ENCODE peak calls at places on chromosomes 12 and 14, in four cellular contexts. One of them, this sample, is unnamed.

GRCh38 chr12:90163975-90164374 is 455.3 kb upstream of the ATP2B1 start:
- DNase-seq in K562: no peak
- DNase-seq in HepG2: no peak
- DNase-seq in WTC11: peak; percentile 23
- DNase-seq in this sample: no peak

GRCh38 chr14:63952053-63952932 is 99.5 kb downstream of the SYNE2 start:
- DNase-seq in K562: no peak
- DNase-seq in WTC11: no peak
- DNase-seq in HepG2: no peak
- DNase-seq in this sample: no peak

GRCh38 chr12:64893961-64894360 is 69.5 kb downstream of the TBC1D30 start:
- DNase-seq in K562: no peak
- DNase-seq in HepG2: no peak
- DNase-seq in WTC11: no peak
- DNase-seq in this sample: no peak

GRCh38 chr14:54562334-54562733 is 4.6 kb upstream of the SAMD4A start:
- DNase-seq in WTC11: no peak
- DNase-seq in HepG2: no peak
- DNase-seq in K562: peak; percentile 8
- DNase-seq in this sample: no peak

GRCh38 chr14:105858676-105859025 is 332.3 kb downstream of the TMEM121 start:
- DNase-seq in K562: no peak
- DNase-seq in HepG2: no peak
- DNase-seq in WTC11: no peak
- DNase-seq in this sample: no peak

GRCh38 chr12:78683626-78684025 is 180.9 kb upstream of the SYT1 start:
- DNase-seq in K562: no peak
- DNase-seq in HepG2: no peak
- DNase-seq in WTC11: no peak
- DNase-seq in this sample: no peak

GRCh38 chr14:31203414-31203742 is 4.2 kb downstream of the HECTD1 start:
- DNase-seq in K562: no peak
- DNase-seq in HepG2: no peak
- DNase-seq in WTC11: no peak
- DNase-seq in this sample: no peak

GRCh38 chr14:90647469-90647868 is 168.8 kb downstream of the TTC7B start:
- DNase-seq in K562: no peak
- DNase-seq in WTC11: no peak
- DNase-seq in HepG2: no peak
- DNase-seq in this sample: no peak

GRCh38 chr12:55829967-55830600 is 697 bp upstream of the DNAJC14 start:
- DNase-seq in K562: peak; percentile 53
- DNase-seq in HepG2: no peak
- DNase-seq in WTC11: peak; percentile 47
- DNase-seq in this sample: no peak

GRCh38 chr12:93514853-93515252 is 47.5 kb downstream of the MRPL42 start:
- DNase-seq in K562: no peak
- DNase-seq in HepG2: no peak
- DNase-seq in WTC11: no peak
- DNase-seq in this sample: no peak

GRCh38 chr14:87430810-87431209 is 562.2 kb downstream of the GALC start:
- DNase-seq in HepG2: peak; percentile 21
- DNase-seq in K562: no peak
- DNase-seq in WTC11: no peak
- DNase-seq in this sample: no peak

GRCh38 chr12:7542046-7542445 is 38.5 kb upstream of the CD163 start:
- DNase-seq in WTC11: no peak
- DNase-seq in HepG2: no peak
- DNase-seq in K562: no peak
- DNase-seq in this sample: no peak

GRCh38 chr12:76777765-76778216 is 13.9 kb downstream of the ZDHHC17 start:
- DNase-seq in WTC11: no peak
- DNase-seq in K562: peak; percentile 61
- DNase-seq in HepG2: no peak
- DNase-seq in this sample: peak; percentile 53

GRCh38 chr14:34252227-34252626 is 209.8 kb downstream of the SPTSSA start:
- DNase-seq in HepG2: no peak
- DNase-seq in K562: no peak
- DNase-seq in WTC11: no peak
- DNase-seq in this sample: no peak

GRCh38 chr14:105069887-105070759 is 4.9 kb upstream of the GPR132 start:
- DNase-seq in K562: peak; percentile 41
- DNase-seq in WTC11: no peak
- DNase-seq in HepG2: no peak
- DNase-seq in this sample: peak; percentile 98

GRCh38 chr12:94304012-94304411 is 155.6 kb downstream of the PLXNC1 start:
- DNase-seq in K562: no peak
- DNase-seq in HepG2: no peak
- DNase-seq in WTC11: no peak
- DNase-seq in this sample: no peak

GRCh38 chr12:12636641-12637040 is 25.0 kb downstream of the CREBL2 start:
- DNase-seq in WTC11: no peak
- DNase-seq in K562: no peak
- DNase-seq in HepG2: no peak
- DNase-seq in this sample: no peak

GRCh38 chr12:8948711-8949524 is 527 bp downstream of the M6PR start:
- DNase-seq in WTC11: no peak
- DNase-seq in HepG2: peak; percentile 7
- DNase-seq in K562: peak; percentile 50
- DNase-seq in this sample: no peak

GRCh38 chr12:91781114-91781513 is 364.5 kb downstream of the BTG1 start:
- DNase-seq in WTC11: no peak
- DNase-seq in HepG2: no peak
- DNase-seq in K562: no peak
- DNase-seq in this sample: no peak

GRCh38 chr14:93379841-93380240 is 32.9 kb downstream of the COX8C start:
- DNase-seq in K562: no peak
- DNase-seq in HepG2: no peak
- DNase-seq in WTC11: no peak
- DNase-seq in this sample: no peak

GRCh38 chr14:94050231-94050880 is 24.2 kb downstream of the OTUB2 start:
- DNase-seq in HepG2: no peak
- DNase-seq in WTC11: no peak
- DNase-seq in K562: no peak
- DNase-seq in this sample: no peak

GRCh38 chr14:31568151-31568550 is 6.9 kb downstream of the NUBPL start:
- DNase-seq in K562: no peak
- DNase-seq in HepG2: no peak
- DNase-seq in WTC11: no peak
- DNase-seq in this sample: no peak

GRCh38 chr14:33836203-33836894 is 114.5 kb downstream of the EGLN3 start:
- DNase-seq in WTC11: no peak
- DNase-seq in K562: peak; percentile 77
- DNase-seq in HepG2: no peak
- DNase-seq in this sample: no peak

GRCh38 chr14:102603293-102603907 is 11.0 kb downstream of the RCOR1 start:
- DNase-seq in WTC11: no peak
- DNase-seq in K562: no peak
- DNase-seq in HepG2: no peak
- DNase-seq in this sample: no peak

GRCh38 chr12:132127041-132127440 is 17.1 kb downstream of the DDX51 start:
- DNase-seq in K562: no peak
- DNase-seq in HepG2: no peak
- DNase-seq in WTC11: no peak
- DNase-seq in this sample: no peak

GRCh38 chr12:32010631-32011030 is 51.4 kb downstream of the RESF1 start:
- DNase-seq in WTC11: no peak
- DNase-seq in HepG2: no peak
- DNase-seq in K562: no peak
- DNase-seq in this sample: no peak

GRCh38 chr14:28707814-28708213 is 58.8 kb upstream of the FOXG1 start:
- DNase-seq in HepG2: no peak
- DNase-seq in K562: no peak
- DNase-seq in WTC11: no peak
- DNase-seq in this sample: no peak

GRCh38 chr14:104933721-104934379 is 9.2 kb downstream of the PLD4 start:
- DNase-seq in K562: no peak
- DNase-seq in HepG2: no peak
- DNase-seq in WTC11: peak; percentile 24
- DNase-seq in this sample: no peak

GRCh38 chr12:13178568-13179158 is 17.9 kb upstream of the EMP1 start:
- DNase-seq in K562: no peak
- DNase-seq in HepG2: no peak
- DNase-seq in WTC11: no peak
- DNase-seq in this sample: no peak

GRCh38 chr12:74108729-74109128 is 428.9 kb upstream of the ATXN7L3B start:
- DNase-seq in WTC11: no peak
- DNase-seq in K562: no peak
- DNase-seq in HepG2: no peak
- DNase-seq in this sample: no peak
- TF ChIP-seq ETV6 in WTC11: no peak
- TF ChIP-seq ETV6 in K562: no peak
- TF ChIP-seq ETV6 in HepG2: no peak
- TF ChIP-seq ETV6 in this sample: no peak

DNA sequence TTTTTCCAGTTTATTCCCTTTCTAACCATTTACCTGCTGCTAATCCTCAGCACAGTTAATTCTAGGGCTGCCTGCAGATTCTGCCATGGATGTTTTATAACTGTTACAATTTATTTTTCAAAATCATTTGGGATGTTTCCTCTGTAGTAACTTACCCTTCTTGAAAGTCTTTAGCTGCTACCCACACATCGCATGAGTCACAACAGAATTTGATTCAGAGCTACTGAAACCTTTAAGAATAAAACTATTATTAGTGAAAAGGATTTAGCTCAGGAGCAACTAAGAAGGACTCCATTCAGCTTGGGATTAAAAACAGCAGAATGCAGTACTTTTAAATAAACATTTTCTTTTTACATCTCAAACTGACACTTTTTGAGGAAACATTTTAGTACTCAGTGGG is 41.7 kb upstream of the RGS6 start:
- DNase-seq in WTC11: no peak
- DNase-seq in K562: no peak
- DNase-seq in HepG2: no peak
- DNase-seq in this sample: no peak
- TF ChIP-seq ETV6 in WTC11: no peak
- TF ChIP-seq ETV6 in K562: no peak
- TF ChIP-seq ETV6 in HepG2: no peak
- TF ChIP-seq ETV6 in this sample: no peak

DNA sequence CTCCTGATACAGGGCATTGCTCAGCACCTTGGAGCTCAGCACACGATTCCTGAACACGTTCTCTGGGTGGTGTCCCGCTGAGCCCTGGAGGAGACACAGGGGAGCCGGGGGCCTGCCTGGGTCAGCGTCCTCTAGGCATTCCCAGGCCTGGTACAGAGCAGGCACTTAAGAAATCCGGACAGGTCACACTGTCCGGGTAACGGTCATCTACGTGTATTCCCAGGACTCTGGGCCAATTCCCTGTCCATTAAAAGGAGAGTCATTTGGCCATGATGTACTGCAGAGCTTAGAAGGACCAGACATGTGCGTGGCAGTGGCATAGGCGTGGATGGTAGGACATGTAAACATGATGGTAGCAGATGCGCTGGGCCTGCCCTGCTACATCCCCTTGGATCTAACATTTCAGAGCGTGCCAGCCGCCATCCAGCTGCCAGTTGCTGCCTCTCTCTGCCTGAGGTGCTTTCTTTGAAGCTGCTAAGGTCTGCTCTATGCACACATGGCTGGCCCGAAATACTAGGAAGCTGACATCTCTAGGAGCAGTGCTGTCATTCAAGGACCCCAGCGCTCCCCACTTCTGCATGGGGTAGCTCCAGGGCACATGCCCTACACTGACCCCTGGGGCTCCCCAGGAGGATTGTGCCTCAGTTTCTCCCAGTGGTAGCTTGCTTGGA is 273.1 kb upstream of the RTL1 start:
- DNase-seq in WTC11: no peak
- DNase-seq in K562: no peak
- DNase-seq in HepG2: no peak
- DNase-seq in this sample: no peak
- TF ChIP-seq ETV6 in WTC11: no peak
- TF ChIP-seq ETV6 in K562: no peak
- TF ChIP-seq ETV6 in HepG2: no peak
- TF ChIP-seq ETV6 in this sample: no peak

GRCh38 chr12:65935906-65936528 is 111.7 kb downstream of the HMGA2 start:
- DNase-seq in WTC11: no peak
- DNase-seq in K562: no peak
- DNase-seq in HepG2: peak; percentile 39
- DNase-seq in this sample: no peak
- TF ChIP-seq ETV6 in WTC11: no peak
- TF ChIP-seq ETV6 in K562: no peak
- TF ChIP-seq ETV6 in HepG2: no peak
- TF ChIP-seq ETV6 in this sample: no peak

DNA sequence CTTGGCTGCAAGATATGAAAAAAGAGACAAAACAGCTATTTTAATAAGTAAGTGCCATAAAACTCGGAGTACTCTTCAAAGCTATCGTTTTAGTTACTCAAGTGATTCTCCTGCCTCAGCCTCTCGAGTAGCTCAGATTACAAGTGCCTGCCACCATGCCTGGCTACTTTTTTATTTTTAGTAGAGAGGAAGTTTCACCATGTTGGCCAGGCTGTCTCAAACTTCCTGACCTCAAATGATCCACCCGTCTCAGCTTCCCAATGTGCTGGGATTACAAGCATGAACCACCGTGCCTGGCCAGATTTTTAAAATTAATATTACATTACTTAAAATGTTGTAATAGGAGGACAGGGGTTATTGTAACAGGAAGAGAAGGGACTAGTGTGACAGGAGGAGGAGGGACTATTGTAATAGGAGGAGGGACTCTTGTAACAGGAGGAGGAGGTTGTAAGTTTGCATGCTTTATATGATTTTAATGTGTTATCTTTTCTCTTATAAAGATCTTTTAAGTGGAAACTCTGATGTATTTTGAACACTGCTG is 61.3 kb downstream of the KITLG start:
- DNase-seq in HepG2: no peak
- DNase-seq in WTC11: no peak
- DNase-seq in K562: no peak
- DNase-seq in this sample: no peak
- TF ChIP-seq ETV6 in HepG2: no peak
- TF ChIP-seq ETV6 in WTC11: no peak
- TF ChIP-seq ETV6 in K562: no peak
- TF ChIP-seq ETV6 in this sample: no peak

GRCh38 chr14:80213602-80214001 is 2.3 kb upstream of the DIO2 start:
- DNase-seq in HepG2: peak; percentile 47
- DNase-seq in WTC11: peak; percentile 41
- DNase-seq in K562: peak; percentile 2
- DNase-seq in this sample: no peak
- TF ChIP-seq ETV6 in HepG2: no peak
- TF ChIP-seq ETV6 in WTC11: no peak
- TF ChIP-seq ETV6 in K562: no peak
- TF ChIP-seq ETV6 in this sample: no peak